ENCODE peak calls at places on chromosomes 6 and 20, in six cellular contexts. I, E, N, T, K and J are unnamed samples.

GRCh38 chr6:34182751-34183531 is 37.1 kb upstream of the GRM4 start:
- DNase-seq in K (no peak), E (no peak), T (no peak), N (no peak), I (no peak), J (no peak)

GRCh38 chr6:35804996-35805736 is at the start of gene LHFPL5:
- DNase-seq in K (no peak), N (peak), T (peak), I (peak), E (peak), J (no peak)

GRCh38 chr6:161418458-161418945 is 144.6 kb upstream of the AGPAT4 start:
- DNase-seq in E (peak), K (peak), N (no peak), I (peak), T (peak), J (peak)

GRCh38 chr6:42978793-42979522 is at the start of gene PEX6:
- DNase-seq in I (peak), T (peak), E (peak), N (peak), K (peak), J (no peak)

GRCh38 chr6:27279513-27280063 is 32.1 kb downstream of the PRSS16 start:
- DNase-seq in N (no peak), I (peak), T (peak), K (no peak), E (no peak), J (no peak)

GRCh38 chr20:62141397-62142251 is 1.6 kb downstream of the PSMA7 start:
- DNase-seq in I (peak), T (no peak), E (no peak), N (no peak), K (no peak), J (no peak)

GRCh38 chr6:56806368-56806767 is 148.5 kb upstream of the BEND6 start:
- DNase-seq in N (no peak), K (no peak), T (no peak), I (no peak), E (no peak), J (no peak)

GRCh38 chr6:27650620-27651370 is 177.9 kb upstream of the ZNF184 start:
- DNase-seq in I (peak), E (no peak), T (peak), N (no peak), K (no peak), J (no peak)

GRCh38 chr20:11891081-11891826 is 26.4 kb upstream of the BTBD3 start:
- DNase-seq in I (peak), K (no peak), E (peak), N (peak), T (peak), J (no peak)

GRCh38 chr6:31400467-31401289 is 2.7 kb upstream of the MICA start:
- DNase-seq in I (peak), K (no peak), N (no peak), E (peak), T (peak), J (no peak)